ENCODE peak calls at places on chromosomes 5 and 9, in five cellular contexts. F, D, Z, X and Y are unnamed samples.

GRCh38 chr9:126474201-126474765 is 139.4 kb upstream of the LMX1B start:
- DNase-seq in F (no peak), D (peak), Z (no peak), X (no peak), Y (no peak)

GRCh38 chr9:134390537-134390936 is 64.3 kb downstream of the RXRA start:
- DNase-seq in F (no peak), D (no peak), Z (no peak), X (no peak), Y (no peak)

GRCh38 chr5:105836263-105836662 is 1834.5 kb downstream of the EFNA5 start:
- DNase-seq in F (no peak), D (no peak), Z (no peak), X (no peak), Y (no peak)

GRCh38 chr9:129223551-129224208 is 45.6 kb upstream of the IER5L start:
- DNase-seq in F (peak), D (no peak), Z (no peak), X (no peak), Y (no peak)

GRCh38 chr5:98783051-98783649 is 9.7 kb downstream of the RGMB start:
- DNase-seq in F (no peak), D (no peak), Z (no peak), X (no peak), Y (no peak)

GRCh38 chr5:42691413-42691861 is 65.2 kb upstream of the CCDC152 start:
- DNase-seq in F (no peak), D (no peak), Z (no peak), X (no peak), Y (no peak)

GRCh38 chr5:56206126-56206525 is 27.0 kb downstream of the ANKRD55 start:
- DNase-seq in F (no peak), D (no peak), Z (no peak), X (no peak), Y (no peak)

GRCh38 chr5:178163772-178164735 is 10.4 kb upstream of the NHP2 start:
- DNase-seq in F (peak), D (peak), Z (peak), X (peak), Y (peak)

GRCh38 chr5:68265347-68265746 is 49.8 kb downstream of the PIK3R1 start:
- DNase-seq in F (no peak), D (no peak), Z (no peak), X (no peak), Y (no peak)

GRCh38 chr9:82454509-82455190 is 466.1 kb downstream of the SPATA31D1 start:
- DNase-seq in F (no peak), D (no peak), Z (no peak), X (no peak), Y (no peak)

GRCh38 chr5:1112596-1113331 is 901 bp upstream of the SLC12A7 start:
- DNase-seq in F (no peak), D (no peak), Z (no peak), X (no peak), Y (no peak)

GRCh38 chr9:136381966-136382513 is 8.6 kb upstream of the CARD9 start:
- DNase-seq in F (no peak), D (no peak), Z (no peak), X (no peak), Y (no peak)